ENCODE peak calls at places on chromosomes 12 and 14, in four cellular contexts. One of them, this sample, is unnamed.

GRCh38 chr14:24366664-24367505 is 1.1 kb upstream of the NFATC4 start:
- DNase-seq in HL-60: no peak
- DNase-seq in GM12878: peak; percentile 34
- DNase-seq in K562: peak; percentile 66
- DNase-seq in this sample: peak; percentile 74

GRCh38 chr12:118981285-118982201 is at the start of gene SRRM4:
- DNase-seq in K562: peak; percentile 49
- DNase-seq in HL-60: no peak
- DNase-seq in GM12878: no peak
- DNase-seq in this sample: peak; percentile 20

GRCh38 chr12:10641735-10642500 is 28.5 kb upstream of the MAGOHB start:
- DNase-seq in HL-60: no peak
- DNase-seq in GM12878: no peak
- DNase-seq in K562: no peak
- DNase-seq in this sample: no peak

GRCh38 chr14:59187802-59188460 is 536 bp upstream of the DAAM1 start:
- DNase-seq in GM12878: no peak
- DNase-seq in K562: peak; percentile 66
- DNase-seq in HL-60: peak; percentile 65
- DNase-seq in this sample: no peak

GRCh38 chr12:2813573-2814185 is 1.2 kb downstream of the ITFG2 start:
- DNase-seq in HL-60: peak; percentile 83
- DNase-seq in K562: peak; percentile 63
- DNase-seq in GM12878: no peak
- DNase-seq in this sample: peak; percentile 54

GRCh38 chr14:80549141-80549540 is 337.8 kb upstream of the DIO2 start:
- DNase-seq in GM12878: no peak
- DNase-seq in K562: no peak
- DNase-seq in HL-60: no peak
- DNase-seq in this sample: no peak

GRCh38 chr12:49984476-49984890 is 11.7 kb downstream of the AQP6 start:
- DNase-seq in K562: no peak
- DNase-seq in GM12878: no peak
- DNase-seq in HL-60: no peak
- DNase-seq in this sample: no peak

GRCh38 chr12:30643366-30643765 is 52.3 kb downstream of the IPO8 start:
- DNase-seq in GM12878: no peak
- DNase-seq in K562: no peak
- DNase-seq in HL-60: no peak
- DNase-seq in this sample: no peak

GRCh38 chr12:2172486-2173214 is 119.9 kb downstream of the CACNA1C start:
- DNase-seq in K562: no peak
- DNase-seq in HL-60: no peak
- DNase-seq in GM12878: no peak
- DNase-seq in this sample: no peak

GRCh38 chr14:101223147-101223546 is 319.6 kb upstream of the RTL1 start:
- DNase-seq in K562: no peak
- DNase-seq in HL-60: no peak
- DNase-seq in GM12878: no peak
- DNase-seq in this sample: no peak

GRCh38 chr12:6229224-6229748 is 29.1 kb downstream of the CD9 start:
- DNase-seq in HL-60: no peak
- DNase-seq in GM12878: no peak
- DNase-seq in K562: no peak
- DNase-seq in this sample: no peak

GRCh38 chr12:123478762-123479161 is 20.8 kb downstream of the SNRNP35 start:
- DNase-seq in K562: no peak
- DNase-seq in GM12878: no peak
- DNase-seq in HL-60: no peak
- DNase-seq in this sample: no peak

GRCh38 chr12:104944252-104944651 is 13.8 kb downstream of the SLC41A2 start:
- DNase-seq in K562: no peak
- DNase-seq in HL-60: no peak
- DNase-seq in GM12878: no peak
- DNase-seq in this sample: no peak

GRCh38 chr14:69261761-69262331 is 1.9 kb downstream of the GALNT16 start:
- DNase-seq in K562: no peak
- DNase-seq in HL-60: no peak
- DNase-seq in GM12878: no peak
- DNase-seq in this sample: no peak

GRCh38 chr12:6950401-6950801 is 755 bp upstream of the PTPN6 start:
- DNase-seq in GM12878: no peak
- DNase-seq in HL-60: no peak
- DNase-seq in K562: no peak
- DNase-seq in this sample: no peak

GRCh38 chr14:20873370-20874177 is 17.6 kb upstream of the RNASE3 start:
- DNase-seq in GM12878: no peak
- DNase-seq in K562: peak; percentile 53
- DNase-seq in HL-60: peak; percentile 91
- DNase-seq in this sample: peak; percentile 25

GRCh38 chr12:82740129-82741000 is 53.7 kb downstream of the TMTC2 start:
- DNase-seq in K562: no peak
- DNase-seq in GM12878: no peak
- DNase-seq in HL-60: no peak
- DNase-seq in this sample: no peak

GRCh38 chr12:115046805-115047204 is 362.8 kb upstream of the TBX3 start:
- DNase-seq in K562: no peak
- DNase-seq in GM12878: no peak
- DNase-seq in HL-60: no peak
- DNase-seq in this sample: no peak

GRCh38 chr12:90036641-90037040 is 328.0 kb upstream of the ATP2B1 start:
- DNase-seq in GM12878: no peak
- DNase-seq in HL-60: no peak
- DNase-seq in K562: no peak
- DNase-seq in this sample: no peak

GRCh38 chr12:90235642-90236041 is 527.0 kb upstream of the ATP2B1 start:
- DNase-seq in K562: no peak
- DNase-seq in GM12878: no peak
- DNase-seq in HL-60: no peak
- DNase-seq in this sample: no peak

GRCh38 chr12:25276199-25276937 is 25.6 kb upstream of the KRAS start:
- DNase-seq in GM12878: no peak
- DNase-seq in HL-60: peak; percentile 50
- DNase-seq in K562: peak; percentile 66
- DNase-seq in this sample: no peak

GRCh38 chr14:105525861-105526780 is at the start of gene TMEM121:
- DNase-seq in GM12878: no peak
- DNase-seq in HL-60: no peak
- DNase-seq in K562: peak; percentile 45
- DNase-seq in this sample: no peak

GRCh38 chr14:100484531-100485267 is 102.5 kb downstream of the BEGAIN start:
- DNase-seq in HL-60: no peak
- DNase-seq in K562: no peak
- DNase-seq in GM12878: no peak
- DNase-seq in this sample: no peak

GRCh38 chr12:18224745-18225144 is 36.6 kb upstream of the PIK3C2G start:
- DNase-seq in K562: no peak
- DNase-seq in HL-60: peak; percentile 2
- DNase-seq in GM12878: no peak
- DNase-seq in this sample: no peak

GRCh38 chr14:32038876-32039275 is 38.2 kb upstream of the ARHGAP5 start:
- DNase-seq in HL-60: no peak
- DNase-seq in K562: no peak
- DNase-seq in GM12878: no peak
- DNase-seq in this sample: no peak

GRCh38 chr12:67394600-67394999 is 125.4 kb downstream of the CAND1 start:
- DNase-seq in HL-60: no peak
- DNase-seq in K562: no peak
- DNase-seq in GM12878: no peak
- DNase-seq in this sample: no peak

GRCh38 chr12:2662524-2662923 is 132.2 kb upstream of the FKBP4 start:
- DNase-seq in HL-60: no peak
- DNase-seq in GM12878: no peak
- DNase-seq in K562: no peak
- DNase-seq in this sample: no peak

GRCh38 chr12:53737951-53738833 is 10.9 kb upstream of the CALCOCO1 start:
- DNase-seq in HL-60: no peak
- DNase-seq in K562: peak; percentile 37
- DNase-seq in GM12878: no peak
- DNase-seq in this sample: no peak

GRCh38 chr12:39807043-39807442 is 187.4 kb upstream of the ABCD2 start:
- DNase-seq in HL-60: peak; percentile 8
- DNase-seq in K562: peak; percentile 65
- DNase-seq in GM12878: no peak
- DNase-seq in this sample: no peak

GRCh38 chr14:56666716-56667115 is 87.1 kb downstream of the TMEM260 start:
- DNase-seq in K562: no peak
- DNase-seq in GM12878: no peak
- DNase-seq in HL-60: no peak
- DNase-seq in this sample: no peak

GRCh38 chr14:38208825-38209562 is 1.3 kb downstream of the SSTR1 start:
- DNase-seq in GM12878: no peak
- DNase-seq in K562: no peak
- DNase-seq in HL-60: no peak
- DNase-seq in this sample: no peak

GRCh38 chr12:21642707-21643389 is 14.8 kb downstream of the LDHB start:
- DNase-seq in GM12878: no peak
- DNase-seq in HL-60: no peak
- DNase-seq in K562: no peak
- DNase-seq in this sample: no peak

GRCh38 chr14:23068792-23069412 is 11.6 kb upstream of the CDH24 start:
- DNase-seq in GM12878: peak; percentile 67
- DNase-seq in K562: peak; percentile 86
- DNase-seq in HL-60: peak; percentile 84
- DNase-seq in this sample: peak; percentile 84

GRCh38 chr12:18158774-18159557 is 69.0 kb upstream of the RERGL start:
- DNase-seq in GM12878: no peak
- DNase-seq in HL-60: peak; percentile 42
- DNase-seq in K562: peak; percentile 12
- DNase-seq in this sample: no peak

GRCh38 chr14:60862283-60862682 is 118.6 kb downstream of the TRMT5 start:
- DNase-seq in HL-60: peak; percentile 6
- DNase-seq in K562: no peak
- DNase-seq in GM12878: no peak
- DNase-seq in this sample: no peak

GRCh38 chr12:125340791-125341190 is 275.6 kb downstream of the AACS start:
- DNase-seq in GM12878: no peak
- DNase-seq in K562: no peak
- DNase-seq in HL-60: no peak
- DNase-seq in this sample: no peak

GRCh38 chr14:75647650-75648049 is 13.0 kb downstream of the ERG28 start:
- DNase-seq in HL-60: no peak
- DNase-seq in GM12878: no peak
- DNase-seq in K562: no peak
- DNase-seq in this sample: no peak

GRCh38 chr14:103524002-103524785 is 1.6 kb upstream of the CKB start:
- DNase-seq in HL-60: no peak
- DNase-seq in K562: no peak
- DNase-seq in GM12878: no peak
- DNase-seq in this sample: no peak
- TF ChIP-seq POLR2AphosphoS5 in HL-60: no peak
- TF ChIP-seq POLR2AphosphoS5 in K562: no peak
- TF ChIP-seq POLR2AphosphoS5 in GM12878: no peak
- TF ChIP-seq POLR2AphosphoS5 in this sample: no peak

DNA sequence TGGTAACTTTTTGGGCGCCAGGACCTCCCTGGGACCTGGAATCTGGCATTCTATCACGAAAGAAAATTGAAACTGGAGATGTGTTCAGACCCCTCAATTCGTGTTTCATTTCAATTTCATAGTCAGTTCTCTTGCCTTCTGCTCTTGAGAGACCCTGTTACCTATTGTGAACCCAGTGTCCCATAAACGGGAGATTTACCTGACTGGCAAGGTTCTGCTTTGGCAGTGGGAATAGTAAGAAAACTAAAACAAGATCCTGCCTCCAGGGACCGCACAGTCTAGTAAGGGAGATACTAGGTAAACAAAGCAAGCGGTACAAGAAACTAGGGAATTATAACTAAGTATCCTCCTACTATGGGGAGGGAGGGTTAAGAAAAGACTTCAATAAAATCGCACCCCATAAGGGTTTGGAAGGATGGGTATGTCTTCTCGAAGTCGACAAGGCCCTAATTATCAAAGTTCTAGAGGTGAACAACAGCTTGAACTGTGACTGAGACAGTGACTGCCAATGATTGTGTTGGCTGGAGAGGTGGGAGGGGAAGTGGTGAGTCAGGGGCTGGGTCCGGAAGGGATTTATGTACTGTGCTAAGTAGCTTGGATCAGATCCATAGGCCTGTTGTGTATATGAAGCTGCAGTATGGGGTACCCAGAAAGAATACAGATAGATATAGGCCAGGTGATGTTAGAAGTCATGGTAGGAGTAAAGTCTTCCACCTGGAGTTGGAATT is 754 bp downstream of the ACSS3 start:
- DNase-seq in HL-60: no peak
- DNase-seq in K562: no peak
- DNase-seq in GM12878: no peak
- DNase-seq in this sample: no peak
- TF ChIP-seq SPI1 in HL-60: no peak
- TF ChIP-seq SPI1 in K562: no peak
- TF ChIP-seq SPI1 in GM12878: no peak
- TF ChIP-seq SPI1 in this sample: no peak

GRCh38 chr12:112309797-112310196 is 72.4 kb downstream of the HECTD4 start:
- DNase-seq in GM12878: no peak
- DNase-seq in HL-60: no peak
- DNase-seq in K562: no peak
- DNase-seq in this sample: no peak

GRCh38 chr12:112307219-112308062 is 74.8 kb downstream of the HECTD4 start:
- DNase-seq in HL-60: no peak
- DNase-seq in K562: no peak
- DNase-seq in GM12878: no peak
- DNase-seq in this sample: no peak

GRCh38 chr12:112305951-112306350 is 76.3 kb downstream of the HECTD4 start:
- DNase-seq in HL-60: no peak
- DNase-seq in GM12878: no peak
- DNase-seq in K562: no peak
- DNase-seq in this sample: no peak

GRCh38 chr12:112308652-112309051 is 73.6 kb downstream of the HECTD4 start:
- DNase-seq in K562: no peak
- DNase-seq in HL-60: no peak
- DNase-seq in GM12878: no peak
- DNase-seq in this sample: no peak

DNA sequence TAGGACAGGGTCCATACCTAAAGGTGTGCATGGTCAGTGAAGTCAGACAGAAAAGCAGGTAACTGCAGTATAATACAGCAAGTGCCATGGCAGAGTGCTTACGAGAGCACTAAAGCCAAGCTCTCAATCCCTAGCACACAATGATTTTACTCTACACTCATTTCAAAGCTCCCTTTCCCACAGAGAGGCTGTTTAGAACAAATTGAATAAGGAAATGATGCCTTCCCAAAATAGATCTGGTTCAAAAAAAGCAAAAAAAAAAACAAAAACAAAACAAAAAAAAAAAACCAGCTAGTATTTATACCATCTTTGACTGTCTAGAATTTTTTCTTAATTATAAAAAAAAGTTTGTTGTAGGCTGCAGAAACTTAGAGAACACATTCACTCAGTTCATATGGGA is 74.0 kb downstream of the HECTD4 start:
- DNase-seq in K562: no peak
- DNase-seq in HL-60: no peak
- DNase-seq in GM12878: no peak
- DNase-seq in this sample: no peak
- TF ChIP-seq POLR2AphosphoS5 in K562: no peak
- TF ChIP-seq POLR2AphosphoS5 in HL-60: no peak
- TF ChIP-seq POLR2AphosphoS5 in GM12878: no peak
- TF ChIP-seq POLR2AphosphoS5 in this sample: no peak

GRCh38 chr14:98503086-98503815 is 768.7 kb downstream of the BCL11B start:
- DNase-seq in K562: no peak
- DNase-seq in GM12878: no peak
- DNase-seq in HL-60: no peak
- DNase-seq in this sample: no peak
- TF ChIP-seq SPI1 in K562: no peak
- TF ChIP-seq SPI1 in GM12878: no peak
- TF ChIP-seq SPI1 in HL-60: no peak
- TF ChIP-seq SPI1 in this sample: no peak